ENCODE peak calls at places on chromosomes 12 and 14, in nine cellular contexts. B is A673, V is heart right ventricle, X is IMR-90, Q is psoas muscle, W is adipocyte, S is body of pancreas, E is aorta, U is PC-9. N is an unnamed sample. For H3K9me3, the result is how much of the 10 kb centered on the place peaks cover.

GRCh38 chr12:16880864-16881285 is 274.9 kb upstream of the LMO3 start:
- DNase-seq in B (peak), V (no peak), X (no peak), Q (no peak), W (no peak), S (peak), E (no peak), U (no peak), N (no peak)

GRCh38 chr12:131171029-131171428 is 217.3 kb downstream of the ADGRD1 start:
- DNase-seq in B (no peak), V (no peak), X (no peak), Q (no peak), W (no peak), S (no peak), E (no peak), U (no peak), N (no peak)

GRCh38 chr14:73223049-73223448 is 14.3 kb upstream of the PAPLN start:
- DNase-seq in B (peak), V (no peak), X (no peak), Q (no peak), W (peak), S (no peak), E (no peak), U (no peak), N (no peak)

GRCh38 chr12:12606793-12607589 is 4.7 kb upstream of the CREBL2 start:
- DNase-seq in B (no peak), V (no peak), X (peak), Q (no peak), W (peak), S (no peak), E (no peak), U (no peak), N (no peak)

GRCh38 chr14:89665262-89665661 is 248.2 kb upstream of the FOXN3 start:
- DNase-seq in B (no peak), V (no peak), X (no peak), Q (no peak), W (no peak), S (no peak), E (no peak), U (no peak), N (no peak)

GRCh38 chr12:96720363-96720705 is 186.7 kb upstream of the NEDD1 start:
- DNase-seq in B (no peak), V (no peak), X (no peak), Q (no peak), W (peak), S (peak), E (no peak), U (peak), N (no peak)

GRCh38 chr12:21773263-21773741 is 1.2 kb downstream of the KCNJ8 start:
- DNase-seq in B (peak), V (peak), X (peak), Q (peak), W (no peak), S (peak), E (peak), U (no peak), N (no peak)

GRCh38 chr12:7716391-7716790 is 5.2 kb downstream of the DPPA3 start:
- DNase-seq in B (no peak), V (no peak), X (no peak), Q (no peak), W (no peak), S (no peak), E (no peak), U (peak), N (no peak)

GRCh38 chr14:90287791-90288190 is 31.4 kb downstream of the PSMC1 start:
- DNase-seq in B (no peak), V (no peak), X (no peak), Q (no peak), W (no peak), S (peak), E (no peak), U (no peak), N (no peak)

GRCh38 chr14:52536269-52536668 is 16.0 kb downstream of the TXNDC16 start:
- DNase-seq in B (no peak), V (no peak), X (no peak), Q (no peak), W (no peak), S (no peak), E (no peak), U (no peak), N (no peak)

GRCh38 chr12:133073836-133074235 is 6.9 kb upstream of the ZNF140 start:
- DNase-seq in B (no peak), V (no peak), X (no peak), Q (no peak), W (no peak), S (no peak), E (no peak), U (no peak), N (no peak)
- H3K9me3 ChIP-seq in B (under half), V (under half), X (under half), Q (half or more), W (half or more), S (under half), E (under half), U (under half), N (under half)

GRCh38 chr14:36521598-36522345 is 1.7 kb upstream of the NKX2-1 start:
- DNase-seq in B (no peak), V (no peak), X (no peak), Q (no peak), W (no peak), S (no peak), E (no peak), U (no peak), N (no peak)

GRCh38 chr14:36524220-36524837 is 4.3 kb upstream of the NKX2-1 start:
- DNase-seq in B (no peak), V (no peak), X (no peak), Q (no peak), W (no peak), S (no peak), E (no peak), U (no peak), N (no peak)

GRCh38 chr14:36522972-36523685 is 3.1 kb upstream of the NKX2-1 start:
- DNase-seq in B (no peak), V (no peak), X (no peak), Q (no peak), W (no peak), S (no peak), E (no peak), U (no peak), N (no peak)

GRCh38 chr14:36520601-36521525 is 831 bp upstream of the NKX2-1 start:
- DNase-seq in B (no peak), V (no peak), X (peak), Q (no peak), W (peak), S (peak), E (no peak), U (peak), N (no peak)

GRCh38 chr14:36522347-36522971 is 2.4 kb upstream of the NKX2-1 start:
- DNase-seq in B (no peak), V (no peak), X (no peak), Q (no peak), W (no peak), S (no peak), E (no peak), U (no peak), N (no peak)
- H3K9me3 ChIP-seq in B (under half), V (under half), X (under half), Q (under half), W (under half), S (under half), E (under half), U (under half), N (under half)

GRCh38 chr14:29754134-29754533 is 173.5 kb downstream of the PRKD1 start:
- DNase-seq in B (no peak), V (no peak), X (no peak), Q (no peak), W (no peak), S (no peak), E (no peak), U (no peak), N (no peak)

GRCh38 chr14:29759521-29760340 is 167.9 kb downstream of the PRKD1 start:
- DNase-seq in B (peak), V (no peak), X (no peak), Q (no peak), W (peak), S (no peak), E (no peak), U (no peak), N (no peak)

GRCh38 chr14:29755311-29756052 is 172.2 kb downstream of the PRKD1 start:
- DNase-seq in B (no peak), V (no peak), X (no peak), Q (no peak), W (no peak), S (peak), E (no peak), U (no peak), N (no peak)

GRCh38 chr14:29757188-29757680 is 170.4 kb downstream of the PRKD1 start:
- DNase-seq in B (no peak), V (no peak), X (no peak), Q (no peak), W (no peak), S (no peak), E (no peak), U (no peak), N (no peak)

DNA sequence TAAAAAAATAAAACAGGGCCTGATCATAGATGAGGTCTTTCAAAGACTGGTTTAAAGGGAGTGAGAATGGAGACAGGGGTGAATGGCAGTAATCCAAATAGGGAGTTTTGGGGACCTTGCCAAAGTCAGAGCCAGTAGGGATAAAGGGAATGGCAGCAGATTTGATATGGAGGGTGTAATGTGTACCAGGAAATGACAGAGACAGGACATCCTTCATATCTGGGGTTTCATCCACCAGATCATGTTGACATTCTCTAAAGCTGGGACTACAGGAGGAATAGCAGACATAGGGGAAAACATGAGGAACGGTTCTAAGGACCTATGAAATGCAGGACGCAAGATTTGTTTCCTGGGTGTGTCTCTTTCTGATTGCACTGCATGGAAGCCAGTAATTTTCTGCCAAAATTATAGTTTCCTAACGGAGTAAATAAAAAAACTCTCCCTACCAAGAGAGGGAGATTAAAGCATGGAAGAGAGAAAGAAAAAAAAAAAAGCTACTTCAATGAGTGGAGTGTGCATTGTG is 169.9 kb downstream of the PRKD1 start:
- DNase-seq in B (no peak), V (no peak), X (no peak), Q (no peak), W (no peak), S (no peak), E (no peak), U (no peak), N (no peak)
- H3K9me3 ChIP-seq in B (under half), V (under half), X (under half), Q (under half), W (under half), S (under half), E (under half), U (under half), N (under half)

DNA sequence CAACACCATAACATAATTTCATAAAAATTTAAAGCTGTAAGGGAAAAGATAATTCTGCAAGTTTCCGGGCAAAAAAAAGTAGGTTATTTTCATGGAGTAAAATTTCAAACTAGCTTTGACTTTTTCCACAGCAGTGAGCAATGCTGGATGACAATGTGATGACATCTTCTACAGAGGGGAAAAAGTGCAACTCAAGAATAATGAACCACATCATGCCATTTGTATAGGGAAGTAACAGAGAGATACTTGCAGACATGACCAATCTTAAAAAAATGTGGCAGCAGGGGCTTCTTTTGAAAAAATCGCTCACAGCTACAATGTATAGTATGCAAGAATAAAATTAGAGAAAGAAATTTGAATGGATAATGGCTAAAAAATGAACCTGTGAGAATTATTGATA is 115.4 kb downstream of the DHRS2 start:
- DNase-seq in B (no peak), V (no peak), X (no peak), Q (no peak), W (no peak), S (no peak), E (no peak), U (no peak), N (no peak)
- H3K9me3 ChIP-seq in B (under half), V (under half), X (under half), Q (under half), W (under half), S (under half), E (under half), U (under half), N (under half)

GRCh38 chr14:102893452-102893851 is 29.0 kb upstream of the AMN start:
- DNase-seq in B (peak), V (peak), X (peak), Q (peak), W (peak), S (peak), E (no peak), U (no peak), N (no peak)
- H3K9me3 ChIP-seq in B (under half), V (under half), X (under half), Q (under half), W (under half), S (under half), E (under half), U (under half), N (under half)

GRCh38 chr12:34286483-34286882 is 264.2 kb downstream of the ALG10 start:
- DNase-seq in B (no peak), V (no peak), X (no peak), Q (no peak), W (no peak), S (no peak), E (peak), U (no peak), N (no peak)
- H3K9me3 ChIP-seq in B (under half), V (under half), X (under half), Q (under half), W (under half), S (under half), E (under half), U (under half), N (under half)

GRCh38 chr14:106069786-106070185 is 543.4 kb downstream of the TMEM121 start:
- DNase-seq in B (no peak), V (no peak), X (no peak), Q (no peak), W (no peak), S (no peak), E (no peak), U (no peak), N (no peak)
- H3K9me3 ChIP-seq in B (under half), V (under half), X (under half), Q (under half), W (under half), S (under half), E (under half), U (under half), N (under half)

GRCh38 chr12:133080619-133081407 is at the start of gene ZNF140:
- DNase-seq in B (peak), V (peak), X (peak), Q (peak), W (peak), S (peak), E (peak), U (peak), N (peak)
- H3K9me3 ChIP-seq in B (half or more), V (under half), X (under half), Q (half or more), W (half or more), S (under half), E (under half), U (half or more), N (under half)

DNA sequence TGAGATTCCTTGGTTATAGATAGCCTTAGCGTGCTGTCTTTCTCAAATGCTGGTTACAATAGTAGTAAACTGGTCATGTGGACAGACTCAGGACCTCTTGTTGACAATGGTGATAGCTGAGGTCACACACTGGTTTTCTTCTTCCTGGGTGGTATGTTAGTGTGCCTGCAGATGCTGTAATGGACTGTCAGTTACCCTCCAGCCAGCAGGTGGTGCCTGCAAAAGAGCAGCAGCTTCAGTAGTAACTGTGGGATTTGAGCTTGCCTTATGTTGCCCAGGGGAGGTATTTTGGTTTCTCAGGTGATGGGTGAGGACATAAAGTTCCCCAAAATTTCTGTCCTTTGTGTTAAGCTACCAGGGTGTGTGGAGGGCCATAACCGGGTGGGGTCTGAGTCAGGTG is 33.7 kb upstream of the SCAF11 start:
- DNase-seq in B (no peak), V (no peak), X (no peak), Q (no peak), W (no peak), S (no peak), E (no peak), U (no peak), N (no peak)
- H3K9me3 ChIP-seq in B (under half), V (under half), X (under half), Q (under half), W (half or more), S (under half), E (under half), U (under half), N (under half)

N was measured in keratinocyte.